ENCODE peak calls at places on chromosome 1, in ten cellular contexts. V is memory B cell, N is neural progenitor cell, W is GM23248, Y is ureter, H is NCI-H748 treated with DMSO at 0.1 percent for 48 hours, C is RPMI7951, L is immature natural killer cell, D is renal cortical epithelial cell, X is SW 1271. R is an unnamed sample.

GRCh38 chr1:41880261-41880660 is 38.5 kb downstream of the HIVEP3 start:
- DNase-seq in V (no peak), N (no peak), W (no peak), Y (no peak), H (no peak), C (peak), L (no peak), D (no peak), X (no peak), R (no peak)

GRCh38 chr1:169527461-169528213 is 41.9 kb upstream of the SLC19A2 start:
- DNase-seq in V (no peak), N (no peak), W (peak), Y (no peak), H (peak), C (no peak), L (no peak), D (peak), X (no peak), R (no peak)

GRCh38 chr1:94832446-94832845 is 12.3 kb downstream of the SLC44A3 start:
- DNase-seq in V (no peak), N (no peak), W (peak), Y (no peak), H (no peak), C (no peak), L (no peak), D (peak), X (no peak), R (no peak)

GRCh38 chr1:12309783-12310742 is 80.2 kb downstream of the VPS13D start:
- DNase-seq in V (no peak), N (no peak), W (peak), Y (peak), H (no peak), C (no peak), L (no peak), D (no peak), X (no peak), R (no peak)

GRCh38 chr1:162538815-162539431 is 22.6 kb upstream of the UAP1 start:
- DNase-seq in V (no peak), N (no peak), W (peak), Y (no peak), H (no peak), C (peak), L (no peak), D (peak), X (peak), R (no peak)

GRCh38 chr1:154295408-154296235 is 23.2 kb downstream of the HAX1 start:
- DNase-seq in V (no peak), N (no peak), W (peak), Y (no peak), H (peak), C (no peak), L (no peak), D (no peak), X (peak), R (no peak)

GRCh38 chr1:93079685-93080141 is 630 bp downstream of the MTF2 start:
- DNase-seq in V (no peak), N (peak), W (peak), Y (no peak), H (peak), C (peak), L (peak), D (no peak), X (peak), R (peak)

GRCh38 chr1:228029281-228029680 is 22.5 kb downstream of the WNT3A start:
- DNase-seq in V (no peak), N (no peak), W (no peak), Y (no peak), H (no peak), C (no peak), L (no peak), D (no peak), X (no peak), R (no peak)

GRCh38 chr1:204225841-204226745 is 12.3 kb upstream of the GOLT1A start:
- DNase-seq in V (no peak), N (no peak), W (no peak), Y (peak), H (no peak), C (peak), L (no peak), D (peak), X (no peak), R (no peak)

GRCh38 chr1:39919545-39919944 is 17.8 kb upstream of the MYCL start:
- DNase-seq in V (peak), N (peak), W (peak), Y (peak), H (peak), C (peak), L (peak), D (peak), X (peak), R (no peak)

GRCh38 chr1:221487781-221488520 is 253.9 kb downstream of the DUSP10 start:
- DNase-seq in V (no peak), N (no peak), W (peak), Y (no peak), H (no peak), C (peak), L (no peak), D (peak), X (no peak), R (no peak)

GRCh38 chr1:30675761-30676160 is 47.6 kb downstream of the MATN1 start:
- DNase-seq in V (no peak), N (no peak), W (peak), Y (no peak), H (no peak), C (peak), L (no peak), D (peak), X (no peak), R (no peak)

GRCh38 chr1:3344395-3344794 is 110.1 kb upstream of the ARHGEF16 start:
- DNase-seq in V (no peak), N (no peak), W (no peak), Y (no peak), H (no peak), C (no peak), L (no peak), D (no peak), X (no peak), R (no peak)

GRCh38 chr1:16248603-16249534 is 11.9 kb upstream of the CPLANE2 start:
- DNase-seq in V (no peak), N (no peak), W (peak), Y (peak), H (peak), C (peak), L (no peak), D (peak), X (no peak), R (peak)

GRCh38 chr1:224828691-224829090 is 100.8 kb upstream of the DNAH14 start:
- DNase-seq in V (no peak), N (no peak), W (peak), Y (no peak), H (no peak), C (peak), L (no peak), D (no peak), X (no peak), R (no peak)

GRCh38 chr1:34770891-34771508 is 10.0 kb upstream of the GJB3 start:
- DNase-seq in V (no peak), N (no peak), W (no peak), Y (no peak), H (no peak), C (no peak), L (no peak), D (no peak), X (no peak), R (peak)

GRCh38 chr1:14928886-14929546 is 224.5 kb upstream of the TMEM51 start:
- DNase-seq in V (no peak), N (no peak), W (no peak), Y (no peak), H (no peak), C (no peak), L (no peak), D (no peak), X (no peak), R (no peak)

GRCh38 chr1:184214128-184214527 is 162.6 kb downstream of the TSEN15 start:
- DNase-seq in V (no peak), N (no peak), W (no peak), Y (no peak), H (no peak), C (no peak), L (no peak), D (peak), X (no peak), R (no peak)

GRCh38 chr1:88685239-88685604 is 1.1 kb downstream of the PKN2 start:
- DNase-seq in V (no peak), N (no peak), W (peak), Y (no peak), H (no peak), C (no peak), L (peak), D (peak), X (no peak), R (no peak)

GRCh38 chr1:16145030-16145987 is 10.6 kb downstream of the EPHA2 start:
- DNase-seq in V (no peak), N (peak), W (peak), Y (peak), H (no peak), C (peak), L (no peak), D (peak), X (peak), R (no peak)

GRCh38 chr1:43427524-43427923 is 26.2 kb downstream of the HYI start:
- DNase-seq in V (no peak), N (no peak), W (no peak), Y (no peak), H (no peak), C (no peak), L (no peak), D (no peak), X (no peak), R (no peak)

GRCh38 chr1:30144831-30145230 is 578.6 kb downstream of the MATN1 start:
- DNase-seq in V (no peak), N (no peak), W (no peak), Y (no peak), H (no peak), C (no peak), L (no peak), D (no peak), X (no peak), R (no peak)

GRCh38 chr1:29641921-29642320 is 405.6 kb downstream of the PTPRU start:
- DNase-seq in V (no peak), N (no peak), W (no peak), Y (peak), H (no peak), C (no peak), L (no peak), D (no peak), X (no peak), R (no peak)

GRCh38 chr1:81571946-81572345 is 228.8 kb upstream of the ADGRL2 start:
- DNase-seq in V (no peak), N (no peak), W (peak), Y (no peak), H (no peak), C (no peak), L (no peak), D (peak), X (no peak), R (no peak)

GRCh38 chr1:228471762-228472398 is 15.3 kb upstream of the RNF187 start:
- DNase-seq in V (no peak), N (peak), W (peak), Y (no peak), H (peak), C (peak), L (peak), D (peak), X (peak), R (no peak)

GRCh38 chr1:40921522-40921921 is 58.0 kb upstream of the CTPS1 start:
- DNase-seq in V (no peak), N (no peak), W (no peak), Y (no peak), H (no peak), C (no peak), L (no peak), D (no peak), X (no peak), R (no peak)

GRCh38 chr1:86887479-86888162 is 26.3 kb downstream of the SELENOF start:
- DNase-seq in V (no peak), N (no peak), W (no peak), Y (no peak), H (no peak), C (no peak), L (no peak), D (no peak), X (no peak), R (no peak)

GRCh38 chr1:45009956-45010854 is 919 bp downstream of the HECTD3 start:
- DNase-seq in V (no peak), N (no peak), W (peak), Y (peak), H (peak), C (no peak), L (no peak), D (no peak), X (no peak), R (no peak)

GRCh38 chr1:67713071-67713806 is 28.2 kb downstream of the GADD45A start:
- DNase-seq in V (no peak), N (no peak), W (peak), Y (peak), H (peak), C (peak), L (no peak), D (peak), X (peak), R (no peak)

GRCh38 chr1:208933984-208934525 is 649.5 kb upstream of the CAMK1G start:
- DNase-seq in V (no peak), N (no peak), W (no peak), Y (no peak), H (no peak), C (no peak), L (no peak), D (no peak), X (no peak), R (no peak)